ENCODE peak calls at places on chromosomes 13 and 19, in seven cellular contexts. One of them, this sample, is unnamed.

GRCh38 chr19:8575467-8575997 is 1.7 kb downstream of the MYO1F start:
- DNase-seq in prostate gland: no peak
- DNase-seq in cardiac fibroblast: peak; percentile 50
- DNase-seq in bronchial epithelial cell: peak; percentile 12
- DNase-seq in colonic mucosa: peak; percentile 40
- DNase-seq in tibial artery: no peak
- DNase-seq in uterus: no peak
- DNase-seq in this sample: no peak

GRCh38 chr13:46392967-46393366 is 5.9 kb upstream of the RUBCNL start:
- DNase-seq in prostate gland: no peak
- DNase-seq in cardiac fibroblast: no peak
- DNase-seq in bronchial epithelial cell: no peak
- DNase-seq in colonic mucosa: no peak
- DNase-seq in tibial artery: no peak
- DNase-seq in uterus: no peak
- DNase-seq in this sample: no peak

GRCh38 chr19:4303778-4304508 is 455 bp upstream of the FSD1 start:
- DNase-seq in prostate gland: no peak
- DNase-seq in cardiac fibroblast: no peak
- DNase-seq in bronchial epithelial cell: no peak
- DNase-seq in colonic mucosa: no peak
- DNase-seq in tibial artery: no peak
- DNase-seq in uterus: no peak
- DNase-seq in this sample: no peak

GRCh38 chr13:28047784-28048388 is 52.5 kb downstream of the FLT3 start:
- DNase-seq in prostate gland: no peak
- DNase-seq in cardiac fibroblast: no peak
- DNase-seq in bronchial epithelial cell: peak; percentile 64
- DNase-seq in colonic mucosa: no peak
- DNase-seq in tibial artery: no peak
- DNase-seq in uterus: no peak
- DNase-seq in this sample: peak; percentile 69

GRCh38 chr13:44140146-44140545 is 233.5 kb upstream of the SERP2 start:
- DNase-seq in prostate gland: peak; percentile 36
- DNase-seq in cardiac fibroblast: no peak
- DNase-seq in bronchial epithelial cell: no peak
- DNase-seq in colonic mucosa: peak; percentile 76
- DNase-seq in tibial artery: no peak
- DNase-seq in uterus: no peak
- DNase-seq in this sample: no peak

GRCh38 chr13:43830481-43830873 is 43.7 kb upstream of the ENOX1 start:
- DNase-seq in prostate gland: no peak
- DNase-seq in cardiac fibroblast: peak; percentile 89
- DNase-seq in bronchial epithelial cell: peak; percentile 21
- DNase-seq in colonic mucosa: no peak
- DNase-seq in tibial artery: no peak
- DNase-seq in uterus: no peak
- DNase-seq in this sample: peak; percentile 71

GRCh38 chr13:35720290-35720689 is 243.8 kb upstream of the MAB21L1 start:
- DNase-seq in prostate gland: no peak
- DNase-seq in cardiac fibroblast: no peak
- DNase-seq in bronchial epithelial cell: peak; percentile 79
- DNase-seq in colonic mucosa: no peak
- DNase-seq in tibial artery: no peak
- DNase-seq in uterus: no peak
- DNase-seq in this sample: peak; percentile 86

GRCh38 chr19:28466107-28467045 is 746.6 kb downstream of the UQCRFS1 start:
- DNase-seq in prostate gland: peak; percentile 19
- DNase-seq in cardiac fibroblast: peak; percentile 60
- DNase-seq in bronchial epithelial cell: peak; percentile 13
- DNase-seq in colonic mucosa: peak; percentile 81
- DNase-seq in tibial artery: no peak
- DNase-seq in uterus: no peak
- DNase-seq in this sample: peak; percentile 32

GRCh38 chr13:27261376-27261775 is 9.3 kb upstream of the RASL11A start:
- DNase-seq in prostate gland: no peak
- DNase-seq in cardiac fibroblast: no peak
- DNase-seq in bronchial epithelial cell: no peak
- DNase-seq in colonic mucosa: no peak
- DNase-seq in tibial artery: no peak
- DNase-seq in uterus: no peak
- DNase-seq in this sample: no peak

GRCh38 chr19:34960103-34960805 is 3.8 kb downstream of the ZNF792 start:
- DNase-seq in prostate gland: no peak
- DNase-seq in cardiac fibroblast: peak; percentile 37
- DNase-seq in bronchial epithelial cell: peak; percentile 10
- DNase-seq in colonic mucosa: no peak
- DNase-seq in tibial artery: no peak
- DNase-seq in uterus: no peak
- DNase-seq in this sample: no peak

GRCh38 chr13:32010137-32010536 is 21.4 kb upstream of the FRY start:
- DNase-seq in prostate gland: no peak
- DNase-seq in cardiac fibroblast: no peak
- DNase-seq in bronchial epithelial cell: no peak
- DNase-seq in colonic mucosa: no peak
- DNase-seq in tibial artery: no peak
- DNase-seq in uterus: no peak
- DNase-seq in this sample: no peak

GRCh38 chr19:58563034-58563573 is 4.7 kb upstream of the UBE2M start:
- DNase-seq in prostate gland: no peak
- DNase-seq in cardiac fibroblast: peak; percentile 19
- DNase-seq in bronchial epithelial cell: no peak
- DNase-seq in colonic mucosa: peak; percentile 65
- DNase-seq in tibial artery: peak; percentile 69
- DNase-seq in uterus: peak; percentile 41
- DNase-seq in this sample: no peak

GRCh38 chr13:95404141-95404882 is 103.1 kb upstream of the ABCC4 start:
- DNase-seq in prostate gland: peak; percentile 82
- DNase-seq in cardiac fibroblast: peak; percentile 82
- DNase-seq in bronchial epithelial cell: peak; percentile 57
- DNase-seq in colonic mucosa: peak; percentile 83
- DNase-seq in tibial artery: peak; percentile 83
- DNase-seq in uterus: peak; percentile 81
- DNase-seq in this sample: peak; percentile 76

GRCh38 chr13:60178327-60178726 is 14.6 kb upstream of the DIAPH3 start:
- DNase-seq in prostate gland: no peak
- DNase-seq in cardiac fibroblast: no peak
- DNase-seq in bronchial epithelial cell: no peak
- DNase-seq in colonic mucosa: no peak
- DNase-seq in tibial artery: no peak
- DNase-seq in uterus: no peak
- DNase-seq in this sample: no peak

GRCh38 chr19:7885818-7886217 is 2.5 kb upstream of the LRRC8E start:
- DNase-seq in prostate gland: no peak
- DNase-seq in cardiac fibroblast: no peak
- DNase-seq in bronchial epithelial cell: no peak
- DNase-seq in colonic mucosa: no peak
- DNase-seq in tibial artery: no peak
- DNase-seq in uterus: no peak
- DNase-seq in this sample: no peak

GRCh38 chr13:19981685-19982238 is 23.2 kb downstream of the ZMYM2 start:
- DNase-seq in prostate gland: no peak
- DNase-seq in cardiac fibroblast: no peak
- DNase-seq in bronchial epithelial cell: no peak
- DNase-seq in colonic mucosa: no peak
- DNase-seq in tibial artery: no peak
- DNase-seq in uterus: no peak
- DNase-seq in this sample: no peak

GRCh38 chr13:63024458-63024857 is 1608.8 kb upstream of the PCDH20 start:
- DNase-seq in prostate gland: no peak
- DNase-seq in cardiac fibroblast: no peak
- DNase-seq in bronchial epithelial cell: no peak
- DNase-seq in colonic mucosa: no peak
- DNase-seq in tibial artery: no peak
- DNase-seq in uterus: no peak
- DNase-seq in this sample: no peak

GRCh38 chr19:44635581-44636438 is 7.9 kb upstream of the PVR start:
- DNase-seq in prostate gland: no peak
- DNase-seq in cardiac fibroblast: peak; percentile 31
- DNase-seq in bronchial epithelial cell: peak; percentile 46
- DNase-seq in colonic mucosa: no peak
- DNase-seq in tibial artery: no peak
- DNase-seq in uterus: no peak
- DNase-seq in this sample: peak; percentile 22

GRCh38 chr13:110485604-110486003 is 75.9 kb downstream of the RAB20 start:
- DNase-seq in prostate gland: no peak
- DNase-seq in cardiac fibroblast: no peak
- DNase-seq in bronchial epithelial cell: no peak
- DNase-seq in colonic mucosa: no peak
- DNase-seq in tibial artery: no peak
- DNase-seq in uterus: no peak
- DNase-seq in this sample: no peak

GRCh38 chr19:45643927-45644771 is 5.0 kb upstream of the EML2 start:
- DNase-seq in prostate gland: no peak
- DNase-seq in cardiac fibroblast: no peak
- DNase-seq in bronchial epithelial cell: no peak
- DNase-seq in colonic mucosa: no peak
- DNase-seq in tibial artery: no peak
- DNase-seq in uterus: no peak
- DNase-seq in this sample: no peak

GRCh38 chr13:98854448-98854847 is 102.0 kb upstream of the SLC15A1 start:
- DNase-seq in prostate gland: no peak
- DNase-seq in cardiac fibroblast: no peak
- DNase-seq in bronchial epithelial cell: no peak
- DNase-seq in colonic mucosa: no peak
- DNase-seq in tibial artery: no peak
- DNase-seq in uterus: no peak
- DNase-seq in this sample: no peak

GRCh38 chr13:104586010-104586746 is 1520.0 kb upstream of the SLC10A2 start:
- DNase-seq in prostate gland: no peak
- DNase-seq in cardiac fibroblast: peak; percentile 85
- DNase-seq in bronchial epithelial cell: peak; percentile 35
- DNase-seq in colonic mucosa: peak; percentile 57
- DNase-seq in tibial artery: no peak
- DNase-seq in uterus: no peak
- DNase-seq in this sample: peak; percentile 49

GRCh38 chr13:111011899-111012298 is 97.0 kb upstream of the ANKRD10 start:
- DNase-seq in prostate gland: no peak
- DNase-seq in cardiac fibroblast: no peak
- DNase-seq in bronchial epithelial cell: peak; percentile 30
- DNase-seq in colonic mucosa: no peak
- DNase-seq in tibial artery: no peak
- DNase-seq in uterus: no peak
- DNase-seq in this sample: peak; percentile 32

GRCh38 chr13:48853381-48854102 is 122.2 kb upstream of the FNDC3A start:
- DNase-seq in prostate gland: no peak
- DNase-seq in cardiac fibroblast: peak; percentile 50
- DNase-seq in bronchial epithelial cell: no peak
- DNase-seq in colonic mucosa: no peak
- DNase-seq in tibial artery: no peak
- DNase-seq in uterus: no peak
- DNase-seq in this sample: no peak

GRCh38 chr19:31127132-31127967 is 221.9 kb downstream of the TSHZ3 start:
- DNase-seq in prostate gland: peak; percentile 36
- DNase-seq in cardiac fibroblast: peak; percentile 63
- DNase-seq in bronchial epithelial cell: peak; percentile 73
- DNase-seq in colonic mucosa: peak; percentile 28
- DNase-seq in tibial artery: no peak
- DNase-seq in uterus: peak; percentile 33
- DNase-seq in this sample: peak; percentile 66

GRCh38 chr19:3270908-3271307 is 46.4 kb downstream of the CELF5 start:
- DNase-seq in prostate gland: no peak
- DNase-seq in cardiac fibroblast: peak; percentile 47
- DNase-seq in bronchial epithelial cell: peak; percentile 15
- DNase-seq in colonic mucosa: no peak
- DNase-seq in tibial artery: no peak
- DNase-seq in uterus: no peak
- DNase-seq in this sample: peak; percentile 41

GRCh38 chr13:99043700-99044300 is 65.9 kb upstream of the DOCK9 start:
- DNase-seq in prostate gland: peak; percentile 35
- DNase-seq in cardiac fibroblast: no peak
- DNase-seq in bronchial epithelial cell: no peak
- DNase-seq in colonic mucosa: no peak
- DNase-seq in tibial artery: no peak
- DNase-seq in uterus: no peak
- DNase-seq in this sample: no peak

GRCh38 chr13:49549289-49549688 is 36.1 kb downstream of the RCBTB1 start:
- DNase-seq in prostate gland: no peak
- DNase-seq in cardiac fibroblast: no peak
- DNase-seq in bronchial epithelial cell: no peak
- DNase-seq in colonic mucosa: no peak
- DNase-seq in tibial artery: no peak
- DNase-seq in uterus: no peak
- DNase-seq in this sample: no peak

GRCh38 chr13:30696278-30697176 is 38.8 kb upstream of the ALOX5AP start:
- DNase-seq in prostate gland: no peak
- DNase-seq in cardiac fibroblast: peak; percentile 33
- DNase-seq in bronchial epithelial cell: no peak
- DNase-seq in colonic mucosa: peak; percentile 41
- DNase-seq in tibial artery: peak; percentile 77
- DNase-seq in uterus: no peak
- DNase-seq in this sample: no peak

GRCh38 chr19:18834644-18834984 is 2.9 kb downstream of the UPF1 start:
- DNase-seq in prostate gland: no peak
- DNase-seq in cardiac fibroblast: no peak
- DNase-seq in bronchial epithelial cell: no peak
- DNase-seq in colonic mucosa: no peak
- DNase-seq in tibial artery: no peak
- DNase-seq in uterus: no peak
- DNase-seq in this sample: no peak
- H3K4me3 ChIP-seq in prostate gland: peak overlapping the region; percentile 82
- H3K4me3 ChIP-seq in cardiac fibroblast: no peak overlapping the region
- H3K4me3 ChIP-seq in bronchial epithelial cell: no peak overlapping the region
- H3K4me3 ChIP-seq in colonic mucosa: no peak overlapping the region
- H3K4me3 ChIP-seq in tibial artery: peak overlapping the region; percentile 97
- H3K4me3 ChIP-seq in uterus: no peak overlapping the region
- H3K4me3 ChIP-seq in this sample: peak overlapping the region; percentile 94

GRCh38 chr13:114275309-114275708 is 6.1 kb upstream of the UPF3A start:
- DNase-seq in prostate gland: no peak
- DNase-seq in cardiac fibroblast: no peak
- DNase-seq in bronchial epithelial cell: no peak
- DNase-seq in colonic mucosa: no peak
- DNase-seq in tibial artery: no peak
- DNase-seq in uterus: no peak
- DNase-seq in this sample: no peak
- H3K4me3 ChIP-seq in prostate gland: no peak overlapping the region
- H3K4me3 ChIP-seq in cardiac fibroblast: no peak overlapping the region
- H3K4me3 ChIP-seq in bronchial epithelial cell: no peak overlapping the region
- H3K4me3 ChIP-seq in colonic mucosa: no peak overlapping the region
- H3K4me3 ChIP-seq in tibial artery: no peak overlapping the region
- H3K4me3 ChIP-seq in uterus: no peak overlapping the region
- H3K4me3 ChIP-seq in this sample: no peak overlapping the region

DNA sequence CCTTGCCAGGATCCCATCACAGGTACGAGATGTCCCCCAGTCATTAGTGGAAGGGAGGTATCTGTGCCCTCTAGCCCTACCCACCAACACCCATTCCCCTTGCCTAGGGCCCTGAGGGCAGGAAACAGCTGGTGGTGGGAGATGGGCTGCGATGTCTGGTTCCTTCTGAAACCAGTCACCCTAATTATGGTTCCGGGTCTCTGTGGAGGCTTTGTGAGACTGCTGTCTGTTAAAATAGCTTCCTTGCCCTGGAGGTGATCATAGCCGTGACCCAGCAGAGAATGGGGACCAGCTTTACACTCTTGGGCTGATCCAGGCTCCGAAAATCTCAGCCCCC is 5.5 kb downstream of the ALDH16A1 start:
- DNase-seq in prostate gland: no peak
- DNase-seq in cardiac fibroblast: no peak
- DNase-seq in bronchial epithelial cell: no peak
- DNase-seq in colonic mucosa: no peak
- DNase-seq in tibial artery: no peak
- DNase-seq in uterus: no peak
- DNase-seq in this sample: no peak
- H3K4me3 ChIP-seq in prostate gland: no peak overlapping the region
- H3K4me3 ChIP-seq in cardiac fibroblast: no peak overlapping the region
- H3K4me3 ChIP-seq in bronchial epithelial cell: no peak overlapping the region
- H3K4me3 ChIP-seq in colonic mucosa: no peak overlapping the region
- H3K4me3 ChIP-seq in tibial artery: no peak overlapping the region
- H3K4me3 ChIP-seq in uterus: no peak overlapping the region
- H3K4me3 ChIP-seq in this sample: no peak overlapping the region

GRCh38 chr19:41307090-41307875 is 2.7 kb upstream of the CCDC97 start:
- DNase-seq in prostate gland: no peak
- DNase-seq in cardiac fibroblast: no peak
- DNase-seq in bronchial epithelial cell: no peak
- DNase-seq in colonic mucosa: no peak
- DNase-seq in tibial artery: no peak
- DNase-seq in uterus: no peak
- DNase-seq in this sample: no peak
- H3K4me3 ChIP-seq in prostate gland: no peak overlapping the region
- H3K4me3 ChIP-seq in cardiac fibroblast: no peak overlapping the region
- H3K4me3 ChIP-seq in bronchial epithelial cell: no peak overlapping the region
- H3K4me3 ChIP-seq in colonic mucosa: no peak overlapping the region
- H3K4me3 ChIP-seq in tibial artery: no peak overlapping the region
- H3K4me3 ChIP-seq in uterus: no peak overlapping the region
- H3K4me3 ChIP-seq in this sample: no peak overlapping the region

This sample was measured in epithelial cell of esophagus.